ENCODE peak calls at places on chromosomes 2 and 18, in six cellular contexts. M is HFFc6, R is hepatocyte, I is heart right ventricle, K is MCF 10A, A is AG09319. G is an unnamed sample.

GRCh38 chr2:182077023-182077422 is 91.4 kb downstream of the PPP1R1C start:
- DNase-seq in M (peak; percentile 18), R (no peak), I (no peak), K (peak; percentile 5), A (no peak), G (no peak)

GRCh38 chr2:99777266-99777640 is 287.4 kb upstream of the REV1 start:
- DNase-seq in M (no peak), R (no peak), I (no peak), K (peak; percentile 1), A (no peak), G (no peak)

GRCh38 chr2:130190237-130190636 is 8.0 kb downstream of the TUBA3E start:
- DNase-seq in M (no peak), R (no peak), I (no peak), K (no peak), A (no peak), G (no peak)

GRCh38 chr18:10343778-10344177 is 110.7 kb upstream of the APCDD1 start:
- DNase-seq in M (no peak), R (no peak), I (no peak), K (no peak), A (no peak), G (no peak)

GRCh38 chr2:170461875-170462274 is 253.3 kb upstream of the SP5 start:
- DNase-seq in M (no peak), R (no peak), I (no peak), K (peak; percentile 11), A (no peak), G (no peak)

GRCh38 chr2:31748041-31748440 is 167.3 kb upstream of the SRD5A2 start:
- DNase-seq in M (no peak), R (no peak), I (no peak), K (no peak), A (no peak), G (no peak)

GRCh38 chr2:186328848-186329247 is 157.2 kb upstream of the ZC3H15 start:
- DNase-seq in M (no peak), R (no peak), I (no peak), K (no peak), A (peak; percentile 1), G (no peak)

GRCh38 chr2:168948621-168949212 is 47.6 kb downstream of the G6PC2 start:
- DNase-seq in M (no peak), R (peak; percentile 8), I (no peak), K (peak; percentile 41), A (no peak), G (no peak)

GRCh38 chr2:61762292-61762691 is 91.6 kb downstream of the FAM161A start:
- DNase-seq in M (no peak), R (no peak), I (no peak), K (no peak), A (no peak), G (no peak)

GRCh38 chr2:234341332-234341985 is 155.4 kb downstream of the ARL4C start:
- DNase-seq in M (no peak), R (no peak), I (no peak), K (no peak), A (no peak), G (no peak)

GRCh38 chr2:218270721-218271486 is 585 bp downstream of the PNKD start:
- DNase-seq in M (peak; percentile 30), R (peak; percentile 52), I (no peak), K (no peak), A (no peak), G (no peak)

GRCh38 chr2:64338910-64339500 is 115.0 kb upstream of the LGALSL start:
- DNase-seq in M (no peak), R (no peak), I (no peak), K (peak; percentile 55), A (no peak), G (no peak)

GRCh38 chr18:30988440-30988839 is 54.1 kb downstream of the DSC3 start:
- DNase-seq in M (no peak), R (no peak), I (no peak), K (no peak), A (no peak), G (no peak)

GRCh38 chr2:120342451-120342850 is 3.5 kb upstream of the INHBB start:
- DNase-seq in M (no peak), R (no peak), I (no peak), K (no peak), A (no peak), G (no peak)

GRCh38 chr2:198638579-198638978 is 819.2 kb downstream of the SATB2 start:
- DNase-seq in M (no peak), R (no peak), I (no peak), K (no peak), A (no peak), G (no peak)

GRCh38 chr2:133461484-133461883 is 106.8 kb downstream of the NCKAP5 start:
- DNase-seq in M (no peak), R (no peak), I (no peak), K (no peak), A (no peak), G (no peak)

GRCh38 chr2:237451582-237452469 is 35.2 kb upstream of the MLPH start:
- DNase-seq in M (peak; percentile 43), R (no peak), I (no peak), K (no peak), A (no peak), G (no peak)
- TF ChIP-seq CTCF in M (peak; percentile 75), R (peak; percentile 36), I (peak; percentile 36), K (no peak), A (peak; percentile 55), G (peak; percentile 47)

GRCh38 chr2:73907840-73908452 is 15.1 kb downstream of the ACTG2 start:
- DNase-seq in M (no peak), R (peak; percentile 23), I (no peak), K (peak; percentile 57), A (no peak), G (peak; percentile 29)
- TF ChIP-seq CTCF in M (peak; percentile 50), R (peak; percentile 21), I (peak; percentile 45), K (no peak), A (peak; percentile 24), G (no peak)

DNA sequence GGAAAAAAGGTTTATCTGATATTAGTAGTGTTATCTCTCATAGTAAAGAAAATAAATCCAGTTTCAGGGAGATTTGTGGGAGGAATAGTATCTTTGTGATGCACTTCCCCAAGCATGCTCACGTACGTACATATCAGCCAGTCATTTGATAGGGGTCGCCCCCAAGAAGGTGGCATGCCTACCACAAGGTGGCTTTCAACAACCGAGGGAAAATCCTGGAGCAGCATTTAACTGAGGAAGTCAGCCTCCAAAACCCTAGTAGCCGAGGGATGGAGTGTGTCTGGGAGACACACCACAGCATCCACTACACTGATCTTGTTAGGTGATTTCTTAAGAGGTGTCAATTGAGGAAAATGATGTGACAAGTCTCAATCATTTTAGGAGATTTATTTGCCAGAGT is 623.9 kb downstream of the NYAP2 start:
- DNase-seq in M (no peak), R (no peak), I (no peak), K (no peak), A (no peak), G (no peak)
- TF ChIP-seq CTCF in M (peak; percentile 39), R (no peak), I (peak; percentile 18), K (no peak), A (no peak), G (peak; percentile 47)

DNA sequence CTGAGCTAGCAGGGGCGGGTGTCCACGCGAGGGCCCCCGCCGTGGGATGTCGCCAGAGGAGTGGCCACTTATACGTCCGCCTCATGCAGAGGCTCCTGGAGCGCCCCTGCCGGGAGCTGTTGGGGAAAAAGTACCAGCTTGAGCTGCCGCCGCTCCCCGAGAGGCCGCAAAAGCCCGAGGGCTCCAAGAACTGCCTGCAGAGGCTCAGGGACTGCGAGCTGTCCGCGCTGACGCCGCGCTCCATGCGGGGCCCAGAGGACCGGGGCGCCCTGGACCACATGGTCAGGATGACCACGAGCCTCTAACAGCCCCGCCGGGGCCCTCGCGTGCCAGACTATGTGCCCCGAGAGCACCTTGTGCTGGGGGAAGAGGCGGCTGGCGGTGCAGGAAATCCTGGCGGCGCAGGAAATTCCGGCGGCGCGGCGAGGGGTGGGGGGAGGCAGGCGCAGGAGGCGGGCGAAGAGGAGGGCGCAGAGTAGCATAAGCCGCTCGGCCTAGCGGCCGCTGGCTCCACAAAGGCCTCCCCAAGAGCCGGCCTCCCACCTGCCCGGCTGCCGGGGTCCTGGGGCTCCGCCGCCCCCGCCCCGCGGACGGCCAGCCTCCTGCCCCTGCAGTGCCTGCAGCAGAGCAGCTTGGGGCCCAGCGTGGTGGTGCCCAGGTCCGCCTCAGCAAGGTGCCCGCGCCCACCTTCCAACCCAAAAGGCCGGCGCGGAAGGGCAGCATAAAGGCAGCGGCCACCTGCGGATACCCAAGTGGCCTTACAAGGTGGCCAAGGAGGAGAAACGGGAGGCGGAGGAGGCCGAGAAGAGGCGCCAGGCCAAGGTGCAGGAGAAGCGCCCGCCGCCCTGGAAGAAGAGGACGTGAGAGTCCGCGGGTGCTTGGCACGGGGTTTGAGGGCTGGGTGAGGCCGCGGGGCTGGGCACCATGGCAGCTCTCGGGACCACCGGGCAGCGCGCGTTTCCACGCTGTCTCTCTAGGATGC is 42.1 kb upstream of the TRIM43B start:
- DNase-seq in M (peak; percentile 71), R (no peak), I (peak; percentile 81), K (no peak), A (peak; percentile 44), G (no peak)
- TF ChIP-seq CTCF in M (peak; percentile 66), R (no peak), I (peak; percentile 59), K (no peak), A (peak; percentile 43), G (no peak)

GRCh38 chr18:36211612-36212065 is 24.3 kb downstream of the MOCOS start:
- DNase-seq in M (peak; percentile 80), R (no peak), I (no peak), K (no peak), A (no peak), G (no peak)

GRCh38 chr18:36214811-36215210 is 27.5 kb downstream of the MOCOS start:
- DNase-seq in M (no peak), R (no peak), I (no peak), K (no peak), A (no peak), G (no peak)

GRCh38 chr18:36212978-36213303 is 25.6 kb downstream of the MOCOS start:
- DNase-seq in M (no peak), R (no peak), I (no peak), K (no peak), A (no peak), G (no peak)

GRCh38 chr18:36215577-36215976 is 28.3 kb downstream of the MOCOS start:
- DNase-seq in M (no peak), R (no peak), I (no peak), K (no peak), A (no peak), G (no peak)

GRCh38 chr18:36212301-36212977 is 25.1 kb downstream of the MOCOS start:
- DNase-seq in M (no peak), R (no peak), I (no peak), K (no peak), A (no peak), G (no peak)
- TF ChIP-seq CTCF in M (no peak), R (no peak), I (peak; percentile 16), K (no peak), A (peak; percentile 36), G (no peak)

G was measured in type B pancreatic cell.